ENCODE peak calls at places on chromosomes 16 and 17, in six cellular contexts. One of them, this sample, is unnamed.

GRCh38 chr17:50345443-50346312 is at the start of gene XYLT2:
- DNase-seq in GM04504: peak
- DNase-seq in adrenal gland: peak
- DNase-seq in LoVo: peak
- DNase-seq in T-helper 17 cell: peak
- DNase-seq in activated T-helper 1 cell treated with Interleukin-2 at 50 U/mL for 16 hours: peak
- DNase-seq in this sample: peak

GRCh38 chr17:82333279-82334171 is at the start of gene SECTM1:
- DNase-seq in activated T-helper 1 cell treated with Interleukin-2 at 50 U/mL for 16 hours: no peak
- DNase-seq in adrenal gland: no peak
- DNase-seq in LoVo: peak
- DNase-seq in GM04504: no peak
- DNase-seq in T-helper 17 cell: no peak
- DNase-seq in this sample: peak

GRCh38 chr17:59893617-59894100 is 738 bp downstream of the RPS6KB1 start:
- DNase-seq in T-helper 17 cell: no peak
- DNase-seq in GM04504: peak
- DNase-seq in LoVo: peak
- DNase-seq in adrenal gland: peak
- DNase-seq in activated T-helper 1 cell treated with Interleukin-2 at 50 U/mL for 16 hours: no peak
- DNase-seq in this sample: no peak

GRCh38 chr16:23132921-23133532 is 16.2 kb downstream of the USP31 start:
- DNase-seq in activated T-helper 1 cell treated with Interleukin-2 at 50 U/mL for 16 hours: no peak
- DNase-seq in LoVo: no peak
- DNase-seq in GM04504: no peak
- DNase-seq in T-helper 17 cell: no peak
- DNase-seq in adrenal gland: no peak
- DNase-seq in this sample: no peak

GRCh38 chr16:11989238-11990160 is 13.0 kb downstream of the SNX29 start:
- DNase-seq in adrenal gland: no peak
- DNase-seq in activated T-helper 1 cell treated with Interleukin-2 at 50 U/mL for 16 hours: no peak
- DNase-seq in T-helper 17 cell: no peak
- DNase-seq in LoVo: no peak
- DNase-seq in GM04504: no peak
- DNase-seq in this sample: no peak

GRCh38 chr17:74779948-74780400 is 3.8 kb upstream of the NAT9 start:
- DNase-seq in adrenal gland: peak
- DNase-seq in GM04504: no peak
- DNase-seq in T-helper 17 cell: no peak
- DNase-seq in activated T-helper 1 cell treated with Interleukin-2 at 50 U/mL for 16 hours: peak
- DNase-seq in LoVo: no peak
- DNase-seq in this sample: no peak

GRCh38 chr16:13902677-13903076 is 17.3 kb upstream of the ERCC4 start:
- DNase-seq in LoVo: no peak
- DNase-seq in activated T-helper 1 cell treated with Interleukin-2 at 50 U/mL for 16 hours: no peak
- DNase-seq in T-helper 17 cell: no peak
- DNase-seq in adrenal gland: no peak
- DNase-seq in GM04504: no peak
- DNase-seq in this sample: no peak

GRCh38 chr17:60145006-60145935 is 4.5 kb upstream of the CA4 start:
- DNase-seq in activated T-helper 1 cell treated with Interleukin-2 at 50 U/mL for 16 hours: no peak
- DNase-seq in LoVo: no peak
- DNase-seq in GM04504: no peak
- DNase-seq in T-helper 17 cell: no peak
- DNase-seq in adrenal gland: no peak
- DNase-seq in this sample: no peak

GRCh38 chr16:74951206-74951605 is 33.7 kb downstream of the WDR59 start:
- DNase-seq in activated T-helper 1 cell treated with Interleukin-2 at 50 U/mL for 16 hours: no peak
- DNase-seq in GM04504: no peak
- DNase-seq in adrenal gland: no peak
- DNase-seq in T-helper 17 cell: no peak
- DNase-seq in LoVo: no peak
- DNase-seq in this sample: no peak

GRCh38 chr17:78654230-78654824 is 77.1 kb upstream of the DNAH17 start:
- DNase-seq in adrenal gland: no peak
- DNase-seq in LoVo: no peak
- DNase-seq in T-helper 17 cell: no peak
- DNase-seq in activated T-helper 1 cell treated with Interleukin-2 at 50 U/mL for 16 hours: no peak
- DNase-seq in GM04504: no peak
- DNase-seq in this sample: no peak

GRCh38 chr16:8850279-8850885 is 18.4 kb downstream of the CARHSP1 start:
- DNase-seq in LoVo: no peak
- DNase-seq in adrenal gland: peak
- DNase-seq in T-helper 17 cell: no peak
- DNase-seq in GM04504: peak
- DNase-seq in activated T-helper 1 cell treated with Interleukin-2 at 50 U/mL for 16 hours: no peak
- DNase-seq in this sample: no peak

GRCh38 chr17:57445051-57445450 is 188.7 kb downstream of the MSI2 start:
- DNase-seq in adrenal gland: no peak
- DNase-seq in GM04504: no peak
- DNase-seq in LoVo: no peak
- DNase-seq in T-helper 17 cell: no peak
- DNase-seq in activated T-helper 1 cell treated with Interleukin-2 at 50 U/mL for 16 hours: no peak
- DNase-seq in this sample: no peak

GRCh38 chr17:29141484-29141835 is 38.7 kb downstream of the MYO18A start:
- DNase-seq in activated T-helper 1 cell treated with Interleukin-2 at 50 U/mL for 16 hours: no peak
- DNase-seq in LoVo: no peak
- DNase-seq in T-helper 17 cell: no peak
- DNase-seq in GM04504: no peak
- DNase-seq in adrenal gland: no peak
- DNase-seq in this sample: no peak

This sample was measured in body of pancreas.